ENCODE peak calls at places on chromosomes 5 and 9, in nine cellular contexts. Y is endodermal cell; D is tibial nerve; U is heart left ventricle; N is transverse colon; E is CD8-positive, alpha-beta T cell; C is neuronal stem cell; I is H1; S is keratinocyte. L is an unnamed sample. For H3K27me3 and H3K4me1, the result is how much of the 10 kb centered on the place peaks cover.

GRCh38 chr5:131787736-131788135 is 9.1 kb downstream of the FNIP1 start:
- DNase-seq in U (no peak), C (no peak), E (no peak), S (no peak), Y (no peak), I (no peak), D (no peak), N (no peak), L (no peak)

GRCh38 chr9:107644774-107645463 is 155.3 kb upstream of the KLF4 start:
- DNase-seq in Y (no peak), N (peak), U (peak), E (no peak), C (no peak), D (peak), S (no peak), I (no peak), L (no peak)

GRCh38 chr9:116279230-116279629 is 125.6 kb downstream of the PAPPA start:
- DNase-seq in S (no peak), N (no peak), I (peak), E (no peak), D (no peak), Y (peak), C (peak), U (no peak), L (no peak)

GRCh38 chr5:163407034-163407652 is 30.3 kb upstream of the CCNG1 start:
- DNase-seq in E (no peak), I (no peak), S (no peak), C (no peak), D (no peak), U (no peak), N (no peak), Y (no peak), L (no peak)

GRCh38 chr9:76377791-76378190 is 16.4 kb downstream of the RFK start:
- DNase-seq in S (no peak), U (no peak), N (no peak), E (no peak), D (no peak), Y (no peak), I (no peak), C (no peak), L (no peak)

GRCh38 chr5:88502179-88503064 is 233.8 kb upstream of the TMEM161B start:
- DNase-seq in U (no peak), S (no peak), E (no peak), I (no peak), D (no peak), Y (no peak), N (no peak), C (no peak), L (peak)

GRCh38 chr5:150116667-150117395 is 30.5 kb upstream of the CSF1R start:
- DNase-seq in D (peak), S (no peak), Y (peak), I (no peak), E (no peak), N (no peak), C (no peak), U (no peak), L (no peak)

GRCh38 chr5:176541338-176542134 is 4.3 kb upstream of the RNF44 start:
- DNase-seq in U (peak), I (peak), E (peak), C (no peak), N (peak), Y (peak), D (no peak), S (no peak), L (peak)

GRCh38 chr5:143019614-143020515 is 249.7 kb downstream of the ARHGAP26 start:
- DNase-seq in E (no peak), I (no peak), N (no peak), D (no peak), U (no peak), C (no peak), S (no peak), Y (peak), L (no peak)

GRCh38 chr5:156479864-156480263 is 152.9 kb downstream of the SGCD start:
- DNase-seq in N (no peak), I (no peak), E (no peak), S (no peak), C (no peak), U (no peak), Y (no peak), D (no peak), L (no peak)

GRCh38 chr5:110909950-110910349 is 161.6 kb upstream of the TSLP start:
- DNase-seq in Y (no peak), I (no peak), S (no peak), C (no peak), E (no peak), N (no peak), U (no peak), D (no peak), L (no peak)

GRCh38 chr5:146229222-146229621 is 25.8 kb downstream of the RBM27 start:
- DNase-seq in N (no peak), I (no peak), S (no peak), C (no peak), E (no peak), D (no peak), Y (no peak), U (no peak), L (no peak)

GRCh38 chr5:32642276-32643002 is 57.1 kb downstream of the SUB1 start:
- DNase-seq in C (no peak), S (no peak), I (no peak), Y (no peak), D (no peak), E (no peak), N (no peak), U (no peak), L (no peak)

GRCh38 chr9:34332370-34332964 is 3.1 kb downstream of the NUDT2 start:
- DNase-seq in S (no peak), I (no peak), U (no peak), Y (no peak), D (no peak), C (peak), N (no peak), E (no peak), L (no peak)

GRCh38 chr5:93578179-93578812 is 2.7 kb downstream of the NR2F1-AS1 start:
- DNase-seq in Y (no peak), S (no peak), D (no peak), C (no peak), N (no peak), U (no peak), I (no peak), E (no peak), L (no peak)

GRCh38 chr9:127927457-127928231 is 2.9 kb downstream of the PIP5KL1 start:
- DNase-seq in D (no peak), Y (peak), C (no peak), S (peak), N (peak), E (peak), I (peak), U (no peak), L (peak)

GRCh38 chr5:159156426-159156835 is 52.9 kb downstream of the RNF145 start:
- DNase-seq in Y (no peak), N (no peak), S (no peak), U (no peak), C (no peak), D (no peak), E (no peak), I (no peak), L (no peak)

GRCh38 chr5:111699324-111699723 is 57.7 kb downstream of the NREP start:
- DNase-seq in S (no peak), E (no peak), U (no peak), N (no peak), C (no peak), D (no peak), Y (no peak), I (no peak), L (no peak)

DNA sequence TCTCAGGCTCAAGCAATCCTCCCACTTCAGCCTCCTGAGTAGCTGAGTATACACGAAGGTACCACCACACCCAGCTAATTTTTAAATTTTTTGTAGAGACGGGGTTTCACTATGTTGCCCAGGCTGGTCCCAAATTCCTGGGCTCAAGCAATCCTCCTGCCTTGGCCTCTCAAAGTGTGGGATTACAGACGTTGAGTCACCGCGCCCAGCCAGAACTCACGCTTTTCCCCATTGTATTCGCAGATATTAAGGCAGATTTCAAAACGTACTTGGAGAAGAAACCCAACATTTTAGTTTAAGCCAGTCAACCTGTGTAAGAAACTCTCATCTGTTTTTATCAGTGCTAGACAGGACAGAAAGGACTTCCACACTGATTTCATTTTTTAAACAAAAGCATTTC is 26.6 kb downstream of the COL23A1 start:
- DNase-seq in D (no peak), C (no peak), N (no peak), U (no peak), S (no peak), I (no peak), Y (peak), E (no peak), L (no peak)
- H3K27me3 ChIP-seq in D (under half), C (under half), N (under half), U (under half), S (under half), I (under half), Y (under half), E (under half), L (under half)

GRCh38 chr9:70602364-70603019 is 188.0 kb upstream of the KLF9 start:
- DNase-seq in E (peak), C (peak), I (peak), Y (peak), S (peak), N (peak), U (peak), D (no peak), L (peak)
- H3K4me3 ChIP-seq in E (no peak), C (no peak), I (no peak), Y (no peak), S (no peak), N (no peak), U (no peak), D (no peak), L (no peak)

DNA sequence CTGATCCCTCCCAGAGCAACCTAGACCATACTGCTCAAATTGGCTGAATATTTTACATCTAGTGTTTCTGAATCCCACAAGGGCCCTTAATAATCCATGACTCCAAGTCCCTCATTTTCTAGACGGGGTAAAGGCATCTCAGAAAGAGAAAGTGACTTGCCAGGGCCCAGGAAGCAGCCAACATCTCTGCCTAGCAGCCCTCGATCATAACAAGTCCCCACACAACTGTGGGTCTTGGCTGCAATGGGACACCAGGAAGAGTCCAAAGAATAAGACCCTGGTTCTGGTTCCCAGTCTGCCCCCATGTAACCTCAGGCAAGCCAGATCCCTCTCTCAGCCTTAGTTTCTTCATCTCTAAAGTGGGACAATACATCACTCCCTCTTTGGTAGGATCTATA is 6.3 kb downstream of the ANXA6 start:
- DNase-seq in N (no peak), Y (no peak), C (no peak), E (no peak), I (no peak), U (no peak), D (no peak), S (no peak), L (no peak)
- H3K4me1 ChIP-seq in N (half or more), Y (under half), C (under half), E (half or more), I (under half), U (under half), D (under half), S (under half), L (half or more)

GRCh38 chr9:36006541-36006940 is 30.2 kb upstream of the RECK start:
- DNase-seq in D (no peak), N (no peak), E (no peak), U (no peak), C (no peak), S (no peak), I (no peak), Y (no peak), L (no peak)
- H3K27me3 ChIP-seq in D (under half), N (under half), E (under half), U (under half), C (under half), S (under half), I (under half), Y (half or more), L (under half)

GRCh38 chr5:109256486-109256885 is 153.3 kb downstream of the PJA2 start:
- DNase-seq in D (no peak), S (no peak), U (no peak), C (no peak), N (no peak), E (no peak), I (no peak), Y (no peak), L (no peak)
- H3K4me3 ChIP-seq in D (no peak), S (no peak), U (no peak), C (no peak), N (no peak), E (no peak), I (no peak), Y (no peak), L (no peak)

DNA sequence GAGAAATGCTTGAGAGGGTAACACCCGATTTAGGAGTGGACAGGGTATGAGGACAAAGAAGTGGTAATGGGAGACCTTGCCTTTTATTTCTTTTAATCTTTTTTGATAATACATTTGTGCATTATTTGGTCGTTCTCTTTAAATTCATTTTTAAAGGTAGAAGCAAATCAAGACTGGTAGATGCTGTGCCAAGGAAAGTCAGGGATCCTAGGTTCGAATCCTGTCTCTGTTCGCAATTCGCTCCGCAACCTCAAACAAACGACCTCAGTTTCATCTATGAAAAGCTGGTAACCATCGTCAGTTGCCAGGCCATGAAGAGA is 353 bp upstream of the TMED9 start:
- DNase-seq in Y (no peak), I (no peak), S (no peak), U (no peak), N (no peak), E (no peak), D (no peak), C (no peak), L (no peak)
- H3K4me1 ChIP-seq in Y (under half), I (under half), S (under half), U (under half), N (under half), E (under half), D (under half), C (under half), L (under half)

GRCh38 chr9:126521089-126521488 is 92.6 kb upstream of the LMX1B start:
- DNase-seq in I (no peak), U (no peak), Y (no peak), D (no peak), E (no peak), N (no peak), S (no peak), C (no peak), L (no peak)

GRCh38 chr9:126523621-126524111 is 90.1 kb upstream of the LMX1B start:
- DNase-seq in N (no peak), E (no peak), U (no peak), I (no peak), D (no peak), Y (no peak), S (no peak), C (no peak), L (no peak)

GRCh38 chr9:126521551-126521950 is 92.2 kb upstream of the LMX1B start:
- DNase-seq in S (no peak), Y (no peak), I (no peak), D (no peak), C (no peak), N (no peak), E (no peak), U (no peak), L (no peak)

GRCh38 chr9:126522957-126523356 is 90.8 kb upstream of the LMX1B start:
- DNase-seq in N (no peak), C (no peak), Y (peak), I (no peak), S (no peak), U (no peak), E (no peak), D (no peak), L (no peak)

DNA sequence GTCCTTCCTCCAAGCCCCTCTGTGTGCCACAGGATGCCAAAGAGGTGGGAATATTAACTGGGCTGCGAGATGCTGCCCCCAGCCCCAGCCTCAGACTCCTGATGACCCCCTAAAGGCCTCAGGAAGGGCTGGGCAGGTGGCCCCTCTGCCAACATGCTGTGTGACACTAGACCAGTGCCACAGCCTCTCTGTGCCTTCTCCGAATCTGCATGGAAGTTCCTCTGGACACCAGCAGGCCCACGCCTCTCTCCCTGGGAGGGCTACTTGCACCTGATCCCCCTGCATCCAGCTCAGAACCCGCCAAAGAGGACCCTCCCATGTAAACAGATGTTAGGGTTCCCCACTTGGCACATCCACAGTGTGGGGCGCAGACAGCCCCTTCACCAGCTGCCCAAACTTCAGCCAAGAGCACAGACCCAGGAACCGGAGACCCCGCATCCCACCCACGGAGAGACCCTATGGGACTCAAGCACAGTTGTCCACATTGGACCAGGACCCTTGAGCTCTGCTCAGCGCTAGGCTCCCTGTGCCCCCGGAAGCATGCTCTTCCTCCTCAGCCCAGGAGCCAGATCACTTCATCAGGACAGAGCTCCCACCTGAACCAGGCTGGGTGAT is 91.6 kb upstream of the LMX1B start:
- DNase-seq in C (no peak), N (no peak), D (no peak), U (no peak), Y (no peak), S (no peak), E (no peak), I (no peak), L (no peak)
- H3K27me3 ChIP-seq in C (under half), N (half or more), D (under half), U (under half), Y (under half), S (under half), E (under half), I (under half), L (under half)